ENCODE peak calls at places on chromosomes 3 and 15, in ten cellular contexts. N, C, L, F, Q, R, M, H, D and P are unnamed samples.

GRCh38 chr3:31509147-31509728 is 23.5 kb upstream of the STT3B start:
- DNase-seq in N (no peak), C (no peak), L (no peak), F (no peak), Q (no peak), R (no peak), M (no peak), H (no peak), D (no peak), P (no peak)

GRCh38 chr3:123798540-123798939 is 85.6 kb downstream of the MYLK start:
- DNase-seq in N (no peak), C (no peak), L (no peak), F (no peak), Q (no peak), R (no peak), M (no peak), H (no peak), D (no peak), P (no peak)

GRCh38 chr15:79408041-79408440 is 24.1 kb upstream of the MINAR1 start:
- DNase-seq in N (no peak), C (no peak), L (no peak), F (no peak), Q (no peak), R (no peak), M (no peak), H (peak; percentile 65), D (no peak), P (no peak)

GRCh38 chr15:67366904-67367303 is 112.3 kb downstream of the IQCH start:
- DNase-seq in N (no peak), C (no peak), L (no peak), F (no peak), Q (no peak), R (no peak), M (no peak), H (no peak), D (no peak), P (no peak)

GRCh38 chr3:155778441-155778840 is 27.6 kb downstream of the C3orf33 start:
- DNase-seq in N (peak; percentile 6), C (no peak), L (no peak), F (no peak), Q (no peak), R (no peak), M (no peak), H (peak; percentile 43), D (no peak), P (no peak)

GRCh38 chr3:35393916-35394315 is 245.4 kb upstream of the ARPP21 start:
- DNase-seq in N (no peak), C (no peak), L (no peak), F (no peak), Q (no peak), R (no peak), M (no peak), H (peak; percentile 42), D (peak; percentile 49), P (no peak)

GRCh38 chr3:36695769-36696137 is 68.6 kb downstream of the DCLK3 start:
- DNase-seq in N (peak; percentile 91), C (no peak), L (no peak), F (no peak), Q (no peak), R (no peak), M (no peak), H (peak; percentile 74), D (no peak), P (no peak)

GRCh38 chr15:31372635-31373091 is 46.0 kb downstream of the KLF13 start:
- DNase-seq in N (peak; percentile 74), C (no peak), L (peak; percentile 26), F (peak; percentile 37), Q (peak; percentile 13), R (no peak), M (no peak), H (peak; percentile 80), D (peak; percentile 80), P (peak; percentile 53)